ENCODE peak calls at places on chromosomes 7 and 10, in nine cellular contexts. One of them, this sample, is unnamed.
A peak's percentile ranks its signal among the peaks of the same experiment; 100 is the strongest.

GRCh38 chr7:94655562-94655883 is 410 bp downstream of the SGCE start:
- DNase-seq in esophagus muscularis mucosa: no peak
- DNase-seq in SJCRH30: peak; percentile 67
- DNase-seq in mammary epithelial cell: peak; percentile 17
- DNase-seq in fibroblast of lung: no peak
- DNase-seq in CD8-positive, alpha-beta T cell: no peak
- DNase-seq in HCT116: no peak
- DNase-seq in stomach: no peak
- DNase-seq in naive thymus-derived CD4-positive, alpha-beta T cell: no peak
- DNase-seq in this sample: peak; percentile 30

GRCh38 chr10:98980353-98980752 is 255.3 kb downstream of the HPSE2 start:
- DNase-seq in esophagus muscularis mucosa: no peak
- DNase-seq in SJCRH30: peak; percentile 30
- DNase-seq in mammary epithelial cell: no peak
- DNase-seq in fibroblast of lung: no peak
- DNase-seq in CD8-positive, alpha-beta T cell: no peak
- DNase-seq in HCT116: no peak
- DNase-seq in stomach: no peak
- DNase-seq in naive thymus-derived CD4-positive, alpha-beta T cell: no peak
- DNase-seq in this sample: no peak

GRCh38 chr10:12934777-12935176 is 66.7 kb downstream of the CCDC3 start:
- DNase-seq in esophagus muscularis mucosa: no peak
- DNase-seq in SJCRH30: no peak
- DNase-seq in mammary epithelial cell: peak; percentile 85
- DNase-seq in fibroblast of lung: peak; percentile 38
- DNase-seq in CD8-positive, alpha-beta T cell: no peak
- DNase-seq in HCT116: no peak
- DNase-seq in stomach: no peak
- DNase-seq in naive thymus-derived CD4-positive, alpha-beta T cell: no peak
- DNase-seq in this sample: no peak

GRCh38 chr10:127368101-127368500 is 171.7 kb upstream of the INSYN2A start:
- DNase-seq in esophagus muscularis mucosa: no peak
- DNase-seq in SJCRH30: peak; percentile 10
- DNase-seq in mammary epithelial cell: no peak
- DNase-seq in fibroblast of lung: no peak
- DNase-seq in CD8-positive, alpha-beta T cell: no peak
- DNase-seq in HCT116: no peak
- DNase-seq in stomach: no peak
- DNase-seq in naive thymus-derived CD4-positive, alpha-beta T cell: no peak
- DNase-seq in this sample: no peak

GRCh38 chr10:73552819-73553218 is 38.3 kb downstream of the USP54 start:
- DNase-seq in esophagus muscularis mucosa: no peak
- DNase-seq in SJCRH30: no peak
- DNase-seq in mammary epithelial cell: no peak
- DNase-seq in fibroblast of lung: no peak
- DNase-seq in CD8-positive, alpha-beta T cell: no peak
- DNase-seq in HCT116: no peak
- DNase-seq in stomach: no peak
- DNase-seq in naive thymus-derived CD4-positive, alpha-beta T cell: no peak
- DNase-seq in this sample: no peak

GRCh38 chr7:23622469-23622868 is 25.3 kb downstream of the CCDC126 start:
- DNase-seq in esophagus muscularis mucosa: no peak
- DNase-seq in SJCRH30: no peak
- DNase-seq in mammary epithelial cell: no peak
- DNase-seq in fibroblast of lung: peak; percentile 26
- DNase-seq in CD8-positive, alpha-beta T cell: no peak
- DNase-seq in HCT116: no peak
- DNase-seq in stomach: no peak
- DNase-seq in naive thymus-derived CD4-positive, alpha-beta T cell: no peak
- DNase-seq in this sample: no peak

GRCh38 chr7:116339564-116339963 is 129.2 kb downstream of the TES start:
- DNase-seq in esophagus muscularis mucosa: no peak
- DNase-seq in SJCRH30: no peak
- DNase-seq in mammary epithelial cell: no peak
- DNase-seq in fibroblast of lung: no peak
- DNase-seq in CD8-positive, alpha-beta T cell: no peak
- DNase-seq in HCT116: no peak
- DNase-seq in stomach: no peak
- DNase-seq in naive thymus-derived CD4-positive, alpha-beta T cell: no peak
- DNase-seq in this sample: no peak

GRCh38 chr10:62760401-62760800 is 44.1 kb upstream of the ADO start:
- DNase-seq in esophagus muscularis mucosa: no peak
- DNase-seq in SJCRH30: no peak
- DNase-seq in mammary epithelial cell: no peak
- DNase-seq in fibroblast of lung: no peak
- DNase-seq in CD8-positive, alpha-beta T cell: no peak
- DNase-seq in HCT116: no peak
- DNase-seq in stomach: no peak
- DNase-seq in naive thymus-derived CD4-positive, alpha-beta T cell: no peak
- DNase-seq in this sample: no peak

GRCh38 chr10:43054593-43054992 is 22.3 kb upstream of the RET start:
- DNase-seq in esophagus muscularis mucosa: no peak
- DNase-seq in SJCRH30: no peak
- DNase-seq in mammary epithelial cell: no peak
- DNase-seq in fibroblast of lung: no peak
- DNase-seq in CD8-positive, alpha-beta T cell: no peak
- DNase-seq in HCT116: no peak
- DNase-seq in stomach: no peak
- DNase-seq in naive thymus-derived CD4-positive, alpha-beta T cell: no peak
- DNase-seq in this sample: no peak

GRCh38 chr10:86248062-86248461 is 118.5 kb downstream of the GRID1 start:
- DNase-seq in esophagus muscularis mucosa: no peak
- DNase-seq in SJCRH30: no peak
- DNase-seq in mammary epithelial cell: no peak
- DNase-seq in fibroblast of lung: no peak
- DNase-seq in CD8-positive, alpha-beta T cell: no peak
- DNase-seq in HCT116: no peak
- DNase-seq in stomach: no peak
- DNase-seq in naive thymus-derived CD4-positive, alpha-beta T cell: no peak
- DNase-seq in this sample: no peak

GRCh38 chr10:88221616-88222015 is 358.2 kb downstream of the PTEN start:
- DNase-seq in esophagus muscularis mucosa: no peak
- DNase-seq in SJCRH30: no peak
- DNase-seq in mammary epithelial cell: no peak
- DNase-seq in fibroblast of lung: no peak
- DNase-seq in CD8-positive, alpha-beta T cell: no peak
- DNase-seq in HCT116: no peak
- DNase-seq in stomach: no peak
- DNase-seq in naive thymus-derived CD4-positive, alpha-beta T cell: no peak
- DNase-seq in this sample: no peak

GRCh38 chr7:123538897-123539296 is 4.5 kb upstream of the IQUB start:
- DNase-seq in esophagus muscularis mucosa: no peak
- DNase-seq in SJCRH30: no peak
- DNase-seq in mammary epithelial cell: no peak
- DNase-seq in fibroblast of lung: no peak
- DNase-seq in CD8-positive, alpha-beta T cell: no peak
- DNase-seq in HCT116: no peak
- DNase-seq in stomach: no peak
- DNase-seq in naive thymus-derived CD4-positive, alpha-beta T cell: no peak
- DNase-seq in this sample: no peak

DNA sequence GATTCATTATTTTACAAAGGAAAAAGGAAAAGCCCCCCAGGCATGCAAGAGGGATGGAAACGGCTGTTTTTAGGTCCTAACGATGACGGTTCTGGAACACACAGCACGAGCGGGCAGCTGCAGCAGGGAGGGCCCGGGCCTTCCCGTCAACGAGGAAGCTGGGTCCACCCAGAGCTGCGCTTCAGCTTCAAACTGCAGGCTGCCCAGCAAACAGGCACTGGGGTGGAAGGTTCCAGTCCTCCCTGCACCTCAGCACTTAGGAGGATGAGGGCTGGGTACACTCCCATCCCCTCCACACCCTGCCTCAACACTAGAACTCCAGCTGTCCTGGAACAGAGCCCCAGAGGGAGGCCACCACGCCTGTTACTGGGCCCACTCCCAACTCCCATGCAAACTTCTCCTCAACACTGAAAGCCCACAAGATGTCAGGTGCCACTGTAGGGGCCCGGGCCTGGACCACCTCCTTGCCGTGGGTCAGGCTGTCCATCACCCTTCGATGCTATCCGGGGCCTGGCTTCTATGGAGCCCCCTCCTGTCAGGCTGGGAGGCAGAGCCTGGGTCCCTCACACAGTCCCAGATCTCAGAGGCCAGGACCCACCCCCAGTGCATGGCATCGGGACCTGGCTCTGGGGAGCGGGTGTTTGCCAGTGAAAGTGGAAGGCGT is 33.0 kb downstream of the PAPOLB start:
- DNase-seq in esophagus muscularis mucosa: no peak
- DNase-seq in SJCRH30: no peak
- DNase-seq in mammary epithelial cell: no peak
- DNase-seq in fibroblast of lung: no peak
- DNase-seq in CD8-positive, alpha-beta T cell: no peak
- DNase-seq in HCT116: no peak
- DNase-seq in stomach: no peak
- DNase-seq in naive thymus-derived CD4-positive, alpha-beta T cell: no peak
- DNase-seq in this sample: no peak
- H3K4me3 ChIP-seq in esophagus muscularis mucosa: no peak overlapping the region
- H3K4me3 ChIP-seq in SJCRH30: no peak overlapping the region
- H3K4me3 ChIP-seq in mammary epithelial cell: no peak overlapping the region
- H3K4me3 ChIP-seq in fibroblast of lung: no peak overlapping the region
- H3K4me3 ChIP-seq in CD8-positive, alpha-beta T cell: no peak overlapping the region
- H3K4me3 ChIP-seq in HCT116: no peak overlapping the region
- H3K4me3 ChIP-seq in stomach: no peak overlapping the region
- H3K4me3 ChIP-seq in naive thymus-derived CD4-positive, alpha-beta T cell: no peak overlapping the region
- H3K4me3 ChIP-seq in this sample: no peak overlapping the region

GRCh38 chr7:64509583-64509982 is 53.3 kb downstream of the ZNF680 start:
- DNase-seq in esophagus muscularis mucosa: no peak
- DNase-seq in SJCRH30: no peak
- DNase-seq in mammary epithelial cell: no peak
- DNase-seq in fibroblast of lung: peak; percentile 10
- DNase-seq in CD8-positive, alpha-beta T cell: no peak
- DNase-seq in HCT116: no peak
- DNase-seq in stomach: no peak
- DNase-seq in naive thymus-derived CD4-positive, alpha-beta T cell: no peak
- DNase-seq in this sample: no peak
- H3K9me3 ChIP-seq in esophagus muscularis mucosa: no peaks in the 10 kb centered on the region
- H3K9me3 ChIP-seq in SJCRH30: peaks cover 29% of the 10 kb centered on the region
- H3K9me3 ChIP-seq in mammary epithelial cell: peaks cover 16% of the 10 kb centered on the region
- H3K9me3 ChIP-seq in fibroblast of lung: no peaks in the 10 kb centered on the region
- H3K9me3 ChIP-seq in CD8-positive, alpha-beta T cell: peaks cover 20% of the 10 kb centered on the region
- H3K9me3 ChIP-seq in HCT116: peaks cover 6% of the 10 kb centered on the region
- H3K9me3 ChIP-seq in stomach: peaks cover 78% of the 10 kb centered on the region
- H3K9me3 ChIP-seq in naive thymus-derived CD4-positive, alpha-beta T cell: peaks cover 43% of the 10 kb centered on the region
- H3K9me3 ChIP-seq in this sample: peaks cover 2% of the 10 kb centered on the region

DNA sequence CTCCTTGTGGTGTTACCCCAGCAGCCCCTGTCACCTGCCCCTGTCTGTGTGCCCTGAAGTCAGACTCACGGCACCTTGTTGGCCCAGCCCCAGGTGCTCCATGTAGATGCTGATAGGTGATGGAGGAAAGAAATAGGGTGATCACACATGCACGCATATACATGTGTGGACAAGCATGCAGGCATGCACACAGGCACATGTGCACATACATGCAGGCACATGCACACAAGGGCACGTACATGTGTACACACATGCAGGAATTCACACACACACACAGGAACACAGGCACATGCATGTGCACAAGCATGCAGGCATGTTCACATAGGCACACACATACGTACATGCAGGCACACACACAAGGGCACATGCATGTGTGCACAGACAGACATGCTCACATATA is 16.6 kb upstream of the ELFN1 start:
- DNase-seq in esophagus muscularis mucosa: no peak
- DNase-seq in SJCRH30: no peak
- DNase-seq in mammary epithelial cell: no peak
- DNase-seq in fibroblast of lung: no peak
- DNase-seq in CD8-positive, alpha-beta T cell: no peak
- DNase-seq in HCT116: no peak
- DNase-seq in stomach: no peak
- DNase-seq in naive thymus-derived CD4-positive, alpha-beta T cell: no peak
- DNase-seq in this sample: no peak
- H3K27me3 ChIP-seq in esophagus muscularis mucosa: peaks cover 3% of the 10 kb centered on the region
- H3K27me3 ChIP-seq in SJCRH30: peaks cover 10% of the 10 kb centered on the region
- H3K27me3 ChIP-seq in mammary epithelial cell: no peaks in the 10 kb centered on the region
- H3K27me3 ChIP-seq in fibroblast of lung: peaks cover 4% of the 10 kb centered on the region
- H3K27me3 ChIP-seq in CD8-positive, alpha-beta T cell: no peaks in the 10 kb centered on the region
- H3K27me3 ChIP-seq in HCT116: no peaks in the 10 kb centered on the region
- H3K27me3 ChIP-seq in stomach: peaks cover 21% of the 10 kb centered on the region
- H3K27me3 ChIP-seq in naive thymus-derived CD4-positive, alpha-beta T cell: no peaks in the 10 kb centered on the region
- H3K27me3 ChIP-seq in this sample: peaks cover 3% of the 10 kb centered on the region

GRCh38 chr7:40828686-40829085 is 693.9 kb downstream of the SUGCT start:
- DNase-seq in esophagus muscularis mucosa: no peak
- DNase-seq in SJCRH30: no peak
- DNase-seq in mammary epithelial cell: no peak
- DNase-seq in fibroblast of lung: no peak
- DNase-seq in CD8-positive, alpha-beta T cell: no peak
- DNase-seq in HCT116: no peak
- DNase-seq in stomach: no peak
- DNase-seq in naive thymus-derived CD4-positive, alpha-beta T cell: no peak
- DNase-seq in this sample: no peak

GRCh38 chr7:40826419-40827216 is 691.8 kb downstream of the SUGCT start:
- DNase-seq in esophagus muscularis mucosa: no peak
- DNase-seq in SJCRH30: no peak
- DNase-seq in mammary epithelial cell: peak; percentile 71
- DNase-seq in fibroblast of lung: no peak
- DNase-seq in CD8-positive, alpha-beta T cell: no peak
- DNase-seq in HCT116: no peak
- DNase-seq in stomach: no peak
- DNase-seq in naive thymus-derived CD4-positive, alpha-beta T cell: no peak
- DNase-seq in this sample: no peak

GRCh38 chr7:40829201-40829600 is 694.4 kb downstream of the SUGCT start:
- DNase-seq in esophagus muscularis mucosa: no peak
- DNase-seq in SJCRH30: no peak
- DNase-seq in mammary epithelial cell: no peak
- DNase-seq in fibroblast of lung: no peak
- DNase-seq in CD8-positive, alpha-beta T cell: no peak
- DNase-seq in HCT116: no peak
- DNase-seq in stomach: no peak
- DNase-seq in naive thymus-derived CD4-positive, alpha-beta T cell: no peak
- DNase-seq in this sample: no peak

GRCh38 chr7:40824461-40824860 is 689.7 kb downstream of the SUGCT start:
- DNase-seq in esophagus muscularis mucosa: no peak
- DNase-seq in SJCRH30: no peak
- DNase-seq in mammary epithelial cell: peak; percentile 71
- DNase-seq in fibroblast of lung: no peak
- DNase-seq in CD8-positive, alpha-beta T cell: no peak
- DNase-seq in HCT116: no peak
- DNase-seq in stomach: no peak
- DNase-seq in naive thymus-derived CD4-positive, alpha-beta T cell: no peak
- DNase-seq in this sample: no peak

DNA sequence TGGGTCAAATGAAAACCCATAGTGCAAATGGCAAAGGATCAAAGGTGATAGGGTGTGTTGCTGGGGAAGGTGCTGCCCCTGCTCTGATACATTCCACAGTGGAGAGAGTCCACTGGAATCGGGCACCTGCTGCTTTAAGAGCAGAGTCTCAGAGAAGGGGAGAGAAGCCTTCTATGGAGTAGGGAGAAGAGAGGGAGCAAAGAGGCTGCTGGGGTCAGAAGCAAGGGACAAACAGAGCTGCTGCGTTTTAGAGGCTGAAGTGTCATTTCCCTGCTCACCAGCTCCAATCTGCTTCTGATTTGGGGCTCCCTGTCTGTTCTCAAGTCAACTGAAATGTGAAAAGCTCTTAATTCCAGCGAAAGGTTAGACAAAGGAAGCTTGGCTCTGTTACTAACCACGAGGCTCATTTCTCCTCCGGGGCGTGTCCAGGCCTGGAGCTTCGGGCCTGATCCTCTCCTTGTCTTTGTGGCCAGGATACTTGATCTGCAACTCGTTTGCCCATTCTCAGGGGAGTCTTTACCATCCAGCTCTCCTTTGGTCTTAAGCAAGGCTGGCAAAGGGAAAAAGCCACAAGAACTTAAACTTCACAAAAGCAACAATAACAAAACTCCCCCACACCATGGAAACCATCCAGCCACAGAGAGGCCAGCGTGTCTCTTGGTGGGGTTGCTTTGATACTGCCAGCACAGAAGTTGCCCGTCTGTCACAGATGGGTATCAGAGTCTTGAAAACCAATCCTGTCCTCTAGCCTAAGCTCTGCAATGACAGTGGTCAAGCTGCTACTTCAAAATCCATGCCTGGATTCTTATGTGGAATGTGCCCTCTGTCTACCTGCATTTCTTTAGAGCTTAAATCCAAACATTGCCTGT is 692.6 kb downstream of the SUGCT start:
- DNase-seq in esophagus muscularis mucosa: no peak
- DNase-seq in SJCRH30: peak; percentile 33
- DNase-seq in mammary epithelial cell: peak; percentile 76
- DNase-seq in fibroblast of lung: no peak
- DNase-seq in CD8-positive, alpha-beta T cell: no peak
- DNase-seq in HCT116: no peak
- DNase-seq in stomach: no peak
- DNase-seq in naive thymus-derived CD4-positive, alpha-beta T cell: no peak
- DNase-seq in this sample: peak; percentile 55
- H3K4me3 ChIP-seq in esophagus muscularis mucosa: no peak overlapping the region
- H3K4me3 ChIP-seq in SJCRH30: no peak overlapping the region
- H3K4me3 ChIP-seq in mammary epithelial cell: no peak overlapping the region
- H3K4me3 ChIP-seq in fibroblast of lung: no peak overlapping the region
- H3K4me3 ChIP-seq in CD8-positive, alpha-beta T cell: no peak overlapping the region
- H3K4me3 ChIP-seq in HCT116: no peak overlapping the region
- H3K4me3 ChIP-seq in stomach: no peak overlapping the region
- H3K4me3 ChIP-seq in naive thymus-derived CD4-positive, alpha-beta T cell: no peak overlapping the region
- H3K4me3 ChIP-seq in this sample: no peak overlapping the region